ENCODE peak calls at places on chromosomes 13 and 19, in four cellular contexts. One of them, this sample, is unnamed.

GRCh38 chr13:71866173-71867091 is 572 bp downstream of the DACH1 start:
- DNase-seq in H9: peak; percentile 38
- DNase-seq in H1: peak; percentile 69
- DNase-seq in trophoblast cell: peak; percentile 4
- DNase-seq in this sample: peak; percentile 29

GRCh38 chr19:38412491-38412890 is 9.6 kb downstream of the FAM98C start:
- DNase-seq in H9: no peak
- DNase-seq in H1: no peak
- DNase-seq in trophoblast cell: no peak
- DNase-seq in this sample: no peak

GRCh38 chr13:76245216-76245615 is 609.1 kb downstream of the LMO7 start:
- DNase-seq in H9: no peak
- DNase-seq in H1: no peak
- DNase-seq in trophoblast cell: no peak
- DNase-seq in this sample: no peak

GRCh38 chr13:98869408-98870090 is 108.3 kb downstream of the DOCK9 start:
- DNase-seq in H9: no peak
- DNase-seq in H1: no peak
- DNase-seq in trophoblast cell: peak; percentile 45
- DNase-seq in this sample: no peak

GRCh38 chr13:30331331-30331771 is 24.0 kb upstream of the KATNAL1 start:
- DNase-seq in H9: no peak
- DNase-seq in H1: no peak
- DNase-seq in trophoblast cell: no peak
- DNase-seq in this sample: no peak

GRCh38 chr13:27822258-27822872 is 30.1 kb downstream of the GSX1 start:
- DNase-seq in H9: no peak
- DNase-seq in H1: no peak
- DNase-seq in trophoblast cell: peak; percentile 13
- DNase-seq in this sample: no peak

GRCh38 chr13:111903143-111903542 is 163.8 kb upstream of the SOX1 start:
- DNase-seq in H9: peak; percentile 10
- DNase-seq in H1: peak; percentile 17
- DNase-seq in trophoblast cell: peak; percentile 29
- DNase-seq in this sample: peak; percentile 27

GRCh38 chr19:31308781-31309180 is 40.5 kb downstream of the TSHZ3 start:
- DNase-seq in H9: no peak
- DNase-seq in H1: no peak
- DNase-seq in trophoblast cell: no peak
- DNase-seq in this sample: no peak

GRCh38 chr13:95503662-95504061 is 48.9 kb upstream of the CLDN10 start:
- DNase-seq in H9: no peak
- DNase-seq in H1: no peak
- DNase-seq in trophoblast cell: no peak
- DNase-seq in this sample: no peak

GRCh38 chr13:79307866-79308298 is 98.2 kb downstream of the RBM26 start:
- DNase-seq in H9: peak; percentile 31
- DNase-seq in H1: no peak
- DNase-seq in trophoblast cell: no peak
- DNase-seq in this sample: no peak

GRCh38 chr19:28466107-28467045 is 746.6 kb downstream of the UQCRFS1 start:
- DNase-seq in H9: peak; percentile 65
- DNase-seq in H1: peak; percentile 82
- DNase-seq in trophoblast cell: peak; percentile 67
- DNase-seq in this sample: peak; percentile 61

GRCh38 chr19:42816901-42817300 is 51.4 kb upstream of the PSG8 start:
- DNase-seq in H9: no peak
- DNase-seq in H1: no peak
- DNase-seq in trophoblast cell: no peak
- DNase-seq in this sample: no peak

GRCh38 chr13:92716749-92717148 is 509.9 kb upstream of the GPC6 start:
- DNase-seq in H9: no peak
- DNase-seq in H1: no peak
- DNase-seq in trophoblast cell: no peak
- DNase-seq in this sample: peak; percentile 11

GRCh38 chr13:101331731-101332130 is 84.6 kb downstream of the NALCN start:
- DNase-seq in H9: no peak
- DNase-seq in H1: no peak
- DNase-seq in trophoblast cell: no peak
- DNase-seq in this sample: no peak

GRCh38 chr13:113663934-113664333 is 3.1 kb upstream of the GRK1 start:
- DNase-seq in H9: no peak
- DNase-seq in H1: no peak
- DNase-seq in trophoblast cell: no peak
- DNase-seq in this sample: no peak

GRCh38 chr19:2050349-2050990 is 574 bp downstream of the MKNK2 start:
- DNase-seq in H9: no peak
- DNase-seq in H1: no peak
- DNase-seq in trophoblast cell: no peak
- DNase-seq in this sample: no peak

GRCh38 chr19:4801085-4801619 is 9.6 kb downstream of the FEM1A start:
- DNase-seq in H9: no peak
- DNase-seq in H1: no peak
- DNase-seq in trophoblast cell: peak; percentile 48
- DNase-seq in this sample: no peak

GRCh38 chr19:46364359-46364758 is 17.5 kb downstream of the PPP5C start:
- DNase-seq in H9: no peak
- DNase-seq in H1: no peak
- DNase-seq in trophoblast cell: no peak
- DNase-seq in this sample: no peak

GRCh38 chr13:113423225-113424170 is 29.8 kb downstream of the ADPRHL1 start:
- DNase-seq in H9: no peak
- DNase-seq in H1: no peak
- DNase-seq in trophoblast cell: no peak
- DNase-seq in this sample: no peak

GRCh38 chr19:8831832-8832131 is 322 bp downstream of the ZNF558 start:
- DNase-seq in H9: no peak
- DNase-seq in H1: peak; percentile 42
- DNase-seq in trophoblast cell: no peak
- DNase-seq in this sample: peak; percentile 44

GRCh38 chr19:3504723-3505122 is 1.4 kb upstream of the FZR1 start:
- DNase-seq in H9: no peak
- DNase-seq in H1: no peak
- DNase-seq in trophoblast cell: no peak
- DNase-seq in this sample: peak; percentile 58

GRCh38 chr13:110195547-110196485 is 111.1 kb downstream of the COL4A1 start:
- DNase-seq in H9: no peak
- DNase-seq in H1: no peak
- DNase-seq in trophoblast cell: no peak
- DNase-seq in this sample: no peak

GRCh38 chr13:73141292-73141771 is 82.5 kb downstream of the KLF5 start:
- DNase-seq in H9: no peak
- DNase-seq in H1: no peak
- DNase-seq in trophoblast cell: no peak
- DNase-seq in this sample: no peak

GRCh38 chr13:40189426-40189825 is 477.0 kb downstream of the FOXO1 start:
- DNase-seq in H9: no peak
- DNase-seq in H1: no peak
- DNase-seq in trophoblast cell: no peak
- DNase-seq in this sample: no peak

GRCh38 chr13:40190656-40191100 is 475.8 kb downstream of the FOXO1 start:
- DNase-seq in H9: no peak
- DNase-seq in H1: no peak
- DNase-seq in trophoblast cell: peak; percentile 7
- DNase-seq in this sample: peak; percentile 66

GRCh38 chr13:40191186-40191980 is 475.1 kb downstream of the FOXO1 start:
- DNase-seq in H9: no peak
- DNase-seq in H1: no peak
- DNase-seq in trophoblast cell: peak; percentile 6
- DNase-seq in this sample: no peak

GRCh38 chr13:40187836-40188591 is 478.4 kb downstream of the FOXO1 start:
- DNase-seq in H9: peak; percentile 38
- DNase-seq in H1: no peak
- DNase-seq in trophoblast cell: no peak
- DNase-seq in this sample: no peak

DNA sequence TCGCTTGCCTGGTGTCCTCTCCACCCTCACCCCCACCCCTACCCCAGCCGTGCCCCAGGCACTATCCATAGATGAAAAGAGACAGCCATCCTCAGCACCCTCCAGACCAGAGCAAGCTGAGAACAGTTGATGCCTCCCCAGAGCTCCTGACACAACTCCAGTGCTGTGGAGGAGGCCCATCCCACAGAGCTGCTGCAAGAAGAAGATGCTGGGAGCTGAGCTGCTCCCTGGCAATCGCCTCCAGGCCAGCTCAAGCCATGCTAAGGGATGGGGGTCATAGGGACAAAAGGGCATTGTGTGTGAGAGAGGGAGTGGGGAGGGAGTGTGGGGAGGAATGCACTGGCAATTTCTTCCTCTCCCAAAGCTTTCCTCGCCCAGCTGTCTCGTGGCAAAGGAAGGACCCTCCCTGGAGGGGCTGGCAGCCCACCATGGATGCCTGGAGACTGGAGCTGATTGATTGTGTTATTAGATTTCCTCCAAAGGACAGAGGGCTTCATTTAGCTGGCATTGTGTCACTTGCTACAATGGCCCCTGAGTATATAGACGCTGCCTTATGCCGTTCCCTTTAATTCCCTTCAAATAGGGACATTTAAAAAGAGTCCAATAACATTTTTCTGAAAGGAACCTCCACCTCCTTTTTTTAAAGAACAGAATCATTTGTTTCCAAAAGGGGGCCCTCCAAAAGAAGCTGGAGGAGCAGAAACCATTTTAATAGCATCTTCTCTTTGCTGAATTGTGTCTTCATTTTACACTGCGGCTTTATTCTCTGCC is 476.4 kb downstream of the FOXO1 start:
- DNase-seq in H9: no peak
- DNase-seq in H1: no peak
- DNase-seq in trophoblast cell: no peak
- DNase-seq in this sample: peak; percentile 36
- H3K4me2 ChIP-seq in H9: no peak overlapping the region
- H3K4me2 ChIP-seq in H1: peak overlapping the region; percentile 8
- H3K4me2 ChIP-seq in trophoblast cell: peak overlapping the region; percentile 10
- H3K4me2 ChIP-seq in this sample: no peak overlapping the region

GRCh38 chr19:41311613-41312012 is 1.6 kb downstream of the CCDC97 start:
- DNase-seq in H9: no peak
- DNase-seq in H1: no peak
- DNase-seq in trophoblast cell: no peak
- DNase-seq in this sample: no peak

GRCh38 chr19:41310031-41310831 is at the start of gene CCDC97:
- DNase-seq in H9: peak; percentile 89
- DNase-seq in H1: peak; percentile 95
- DNase-seq in trophoblast cell: peak; percentile 89
- DNase-seq in this sample: peak; percentile 91

GRCh38 chr19:41308450-41309224 is 1.3 kb upstream of the CCDC97 start:
- DNase-seq in H9: peak; percentile 93
- DNase-seq in H1: peak; percentile 100
- DNase-seq in trophoblast cell: peak; percentile 99
- DNase-seq in this sample: peak; percentile 96

GRCh38 chr19:41309225-41310030 is 544 bp upstream of the CCDC97 start:
- DNase-seq in H9: no peak
- DNase-seq in H1: peak; percentile 48
- DNase-seq in trophoblast cell: peak; percentile 47
- DNase-seq in this sample: no peak

DNA sequence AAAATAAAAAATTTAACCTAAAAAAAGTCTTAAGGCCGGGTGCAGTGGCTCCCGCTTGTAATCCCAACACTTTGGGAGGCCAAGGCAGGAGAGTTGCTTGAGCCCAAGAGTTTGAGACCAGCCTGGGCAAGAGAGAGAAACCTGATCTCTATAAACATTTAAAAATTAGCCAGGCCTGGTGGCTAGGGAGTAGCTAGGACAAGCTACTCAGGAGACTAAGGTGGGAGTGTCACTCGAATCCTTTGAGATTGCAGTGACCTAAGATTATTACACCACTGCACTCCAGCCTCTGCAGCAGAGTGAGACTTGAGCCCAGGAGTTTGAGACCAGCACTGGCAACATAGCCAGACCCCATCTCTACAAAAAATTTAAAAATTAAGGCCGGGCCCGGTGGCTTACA is 1.1 kb downstream of the CCDC97 start:
- DNase-seq in H9: no peak
- DNase-seq in H1: no peak
- DNase-seq in trophoblast cell: no peak
- DNase-seq in this sample: no peak
- H3K79me2 ChIP-seq in H9: no peaks in the 10 kb centered on the region
- H3K79me2 ChIP-seq in H1: peaks cover 8% of the 10 kb centered on the region
- H3K79me2 ChIP-seq in trophoblast cell: peaks cover 4% of the 10 kb centered on the region
- H3K79me2 ChIP-seq in this sample: peaks cover 10% of the 10 kb centered on the region

DNA sequence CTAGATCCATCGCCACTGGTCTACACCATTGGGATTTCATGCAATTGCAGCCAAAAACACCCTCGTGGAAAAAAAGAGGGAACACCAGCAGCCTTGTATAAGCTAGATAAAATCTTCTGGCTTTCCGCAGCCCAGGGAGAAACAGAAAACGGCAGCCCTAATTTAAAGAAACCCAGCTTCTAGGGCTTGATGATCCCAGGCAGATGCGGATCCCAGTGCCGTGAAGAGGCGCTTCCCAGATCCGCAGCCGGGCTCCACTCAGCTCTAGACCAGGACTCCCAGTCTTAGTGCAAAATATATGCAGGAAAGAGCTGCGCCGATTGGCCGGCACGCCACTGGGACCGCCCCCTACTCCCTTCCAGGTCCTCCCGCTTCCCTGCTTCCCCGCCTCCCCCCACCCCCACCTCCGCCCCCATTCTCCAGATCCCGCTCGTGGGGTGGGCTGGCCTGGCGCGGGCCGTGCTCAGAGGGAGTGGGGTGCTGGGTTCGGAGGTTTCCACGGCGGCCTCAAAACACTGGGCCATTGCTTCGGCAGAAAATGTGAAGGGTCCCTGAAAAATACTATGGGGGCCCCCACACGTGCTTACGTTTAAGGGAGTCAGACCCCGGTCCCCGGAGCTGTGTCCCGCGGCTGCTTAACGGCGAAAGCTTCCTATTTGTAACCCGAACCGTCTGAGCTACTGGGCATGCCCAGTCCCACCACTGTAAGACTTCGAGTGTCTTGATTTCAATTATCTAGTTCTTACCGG is 63.1 kb downstream of the SERP2 start:
- DNase-seq in H9: peak; percentile 97
- DNase-seq in H1: peak; percentile 94
- DNase-seq in trophoblast cell: peak; percentile 86
- DNase-seq in this sample: peak; percentile 98
- H3K23ac ChIP-seq in H9: no peak overlapping the region
- H3K23ac ChIP-seq in H1: no peak overlapping the region
- H3K23ac ChIP-seq in trophoblast cell: no peak overlapping the region
- H3K23ac ChIP-seq in this sample: no peak overlapping the region

DNA sequence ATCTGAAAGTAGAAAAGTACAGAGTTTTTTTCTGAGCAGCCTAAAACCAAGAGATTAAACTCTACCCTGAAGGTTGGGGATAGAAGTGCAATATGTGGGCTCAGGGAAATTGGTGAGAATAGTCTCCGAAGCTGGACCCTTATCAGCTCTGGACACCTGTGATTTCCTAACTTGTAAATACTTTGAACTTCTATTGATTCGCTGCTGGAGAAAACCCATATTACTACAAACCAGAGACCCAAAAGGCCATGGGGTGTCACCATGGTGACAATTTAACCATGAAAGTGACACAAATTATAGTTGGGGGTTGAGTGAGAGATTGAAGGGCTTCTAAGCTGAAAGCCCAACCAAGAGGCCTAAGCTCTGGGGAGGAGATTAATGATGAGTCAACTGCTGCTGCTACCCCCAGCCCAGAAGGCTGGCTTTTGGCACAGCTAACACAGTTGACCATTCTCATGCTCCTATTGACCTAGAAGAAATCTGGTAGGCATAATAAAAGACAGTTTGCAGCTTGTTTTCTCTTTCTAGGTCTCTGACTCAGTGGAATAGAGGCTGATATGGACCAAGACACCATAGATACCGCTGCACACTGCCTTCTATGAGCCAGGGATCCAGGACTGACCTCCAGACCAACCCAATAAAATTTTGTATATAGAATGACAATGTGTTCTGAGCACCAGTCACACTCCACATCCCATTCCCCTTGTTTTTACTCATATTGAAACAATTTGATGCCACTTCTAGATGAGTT is 131.9 kb upstream of the FNDC3A start:
- DNase-seq in H9: no peak
- DNase-seq in H1: no peak
- DNase-seq in trophoblast cell: no peak
- DNase-seq in this sample: no peak
- H3K4me2 ChIP-seq in H9: no peak overlapping the region
- H3K4me2 ChIP-seq in H1: no peak overlapping the region
- H3K4me2 ChIP-seq in trophoblast cell: no peak overlapping the region
- H3K4me2 ChIP-seq in this sample: no peak overlapping the region

This sample was measured in mesendoderm.